ENCODE peak calls at places on chromosomes 4 and X, in four cellular contexts. S is K562, K is HCT116, T is HepG2. A is an unnamed sample.

GRCh38 chrX:130012683-130013082 is 30.2 kb downstream of the BCORL1 start:
- DNase-seq in S (no peak), K (no peak), T (no peak), A (no peak)

GRCh38 chr4:145218251-145218650 is 37.9 kb upstream of the OTUD4 start:
- DNase-seq in S (no peak), K (no peak), T (no peak), A (no peak)

GRCh38 chr4:108352664-108353308 is 184.1 kb upstream of the LEF1 start:
- DNase-seq in S (no peak), K (no peak), T (no peak), A (no peak)

GRCh38 chr4:168923526-168924194 is 86.4 kb downstream of the CBR4 start:
- DNase-seq in S (peak; percentile 64), K (peak; percentile 61), T (peak; percentile 62), A (peak; percentile 25)

GRCh38 chr4:120703908-120704307 is 218.6 kb downstream of the PRDM5 start:
- DNase-seq in S (no peak), K (no peak), T (no peak), A (no peak)

GRCh38 chr4:105246712-105247111 is 100.0 kb downstream of the TET2 start:
- DNase-seq in S (no peak), K (no peak), T (no peak), A (no peak)

GRCh38 chrX:119763836-119764387 is 5.5 kb downstream of the SOWAHD start:
- DNase-seq in S (no peak), K (no peak), T (no peak), A (no peak)

GRCh38 chr4:8849266-8850073 is 22.2 kb downstream of the HMX1 start:
- DNase-seq in S (no peak), K (no peak), T (no peak), A (no peak)

GRCh38 chr4:26803462-26803861 is 57.2 kb upstream of the STIM2 start:
- DNase-seq in S (no peak), K (no peak), T (no peak), A (no peak)

GRCh38 chr4:14636563-14636962 is 365.7 kb upstream of the CPEB2 start:
- DNase-seq in S (no peak), K (no peak), T (no peak), A (no peak)

GRCh38 chr4:141703497-141703896 is 67.1 kb downstream of the IL15 start:
- DNase-seq in S (no peak), K (no peak), T (no peak), A (no peak)

GRCh38 chr4:87339440-87339839 is 16.8 kb upstream of the HSD17B13 start:
- DNase-seq in S (no peak), K (no peak), T (no peak), A (no peak)

GRCh38 chr4:140675599-140676231 is 80.5 kb downstream of the TBC1D9 start:
- DNase-seq in S (no peak), K (no peak), T (no peak), A (no peak)

GRCh38 chr4:186554485-186554884 is 882 bp downstream of the MTNR1A start:
- DNase-seq in S (no peak), K (peak; percentile 37), T (peak; percentile 14), A (no peak)

GRCh38 chrX:52262195-52262546 is 77.5 kb downstream of the MAGED4 start:
- DNase-seq in S (no peak), K (no peak), T (no peak), A (no peak)

GRCh38 chrX:7069556-7069955 is 78.0 kb upstream of the STS start:
- DNase-seq in S (no peak), K (no peak), T (no peak), A (no peak)

GRCh38 chrX:138128025-138128671 is 562.2 kb downstream of the ZIC3 start:
- DNase-seq in S (peak; percentile 19), K (peak; percentile 1), T (peak; percentile 2), A (peak; percentile 18)

GRCh38 chrX:44244008-44244407 is 99.5 kb downstream of the EFHC2 start:
- DNase-seq in S (no peak), K (peak; percentile 12), T (no peak), A (peak; percentile 20)

GRCh38 chrX:17635231-17635630 is 102.1 kb upstream of the SCML1 start:
- DNase-seq in S (no peak), K (no peak), T (no peak), A (no peak)
- TF ChIP-seq TCF7L2 in S (no peak), K (no peak), T (no peak), A (no peak)

GRCh38 chr4:152959080-152959479 is 23.0 kb downstream of the FHDC1 start:
- DNase-seq in S (no peak), K (no peak), T (peak; percentile 36), A (no peak)

GRCh38 chr4:152965614-152966013 is 29.5 kb downstream of the FHDC1 start:
- DNase-seq in S (no peak), K (no peak), T (no peak), A (no peak)

GRCh38 chr4:152962160-152962559 is 26.0 kb downstream of the FHDC1 start:
- DNase-seq in S (no peak), K (no peak), T (no peak), A (no peak)

GRCh38 chr4:152961041-152961751 is 25.1 kb downstream of the FHDC1 start:
- DNase-seq in S (no peak), K (no peak), T (no peak), A (no peak)

DNA sequence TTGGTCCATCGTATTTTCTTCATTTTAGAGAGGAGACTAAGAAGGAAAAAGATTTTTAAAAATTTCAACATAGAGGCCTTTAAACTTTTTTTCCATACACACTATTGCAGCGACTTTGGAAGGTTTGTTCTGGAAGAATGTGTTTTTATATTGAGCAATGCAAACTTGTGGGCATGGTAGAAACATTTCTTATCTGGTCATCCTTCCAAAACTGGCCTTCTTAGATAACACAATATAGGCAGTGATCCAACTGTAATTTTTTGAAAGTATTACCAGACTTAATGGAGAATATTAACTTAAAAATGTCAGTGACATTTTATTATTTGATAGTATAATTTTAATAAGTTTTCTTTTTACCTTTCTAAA is 25.6 kb downstream of the FHDC1 start:
- DNase-seq in S (no peak), K (no peak), T (no peak), A (no peak)
- H3K36me3 ChIP-seq in S (no peaks in the 10 kb centered on the region), K (no peaks in the 10 kb centered on the region), T (no peaks in the 10 kb centered on the region), A (no peaks in the 10 kb centered on the region)

GRCh38 chrX:17375361-17375630 is 296 bp downstream of the NHS start:
- DNase-seq in S (no peak), K (no peak), T (no peak), A (no peak)

GRCh38 chrX:17377047-17377692 is 2.2 kb downstream of the NHS start:
- DNase-seq in S (no peak), K (peak; percentile 40), T (no peak), A (no peak)

GRCh38 chrX:17376381-17377046 is 1.5 kb downstream of the NHS start:
- DNase-seq in S (no peak), K (no peak), T (no peak), A (no peak)

GRCh38 chrX:17374619-17375360 is at the start of gene NHS:
- DNase-seq in S (peak; percentile 28), K (peak; percentile 61), T (no peak), A (no peak)

DNA sequence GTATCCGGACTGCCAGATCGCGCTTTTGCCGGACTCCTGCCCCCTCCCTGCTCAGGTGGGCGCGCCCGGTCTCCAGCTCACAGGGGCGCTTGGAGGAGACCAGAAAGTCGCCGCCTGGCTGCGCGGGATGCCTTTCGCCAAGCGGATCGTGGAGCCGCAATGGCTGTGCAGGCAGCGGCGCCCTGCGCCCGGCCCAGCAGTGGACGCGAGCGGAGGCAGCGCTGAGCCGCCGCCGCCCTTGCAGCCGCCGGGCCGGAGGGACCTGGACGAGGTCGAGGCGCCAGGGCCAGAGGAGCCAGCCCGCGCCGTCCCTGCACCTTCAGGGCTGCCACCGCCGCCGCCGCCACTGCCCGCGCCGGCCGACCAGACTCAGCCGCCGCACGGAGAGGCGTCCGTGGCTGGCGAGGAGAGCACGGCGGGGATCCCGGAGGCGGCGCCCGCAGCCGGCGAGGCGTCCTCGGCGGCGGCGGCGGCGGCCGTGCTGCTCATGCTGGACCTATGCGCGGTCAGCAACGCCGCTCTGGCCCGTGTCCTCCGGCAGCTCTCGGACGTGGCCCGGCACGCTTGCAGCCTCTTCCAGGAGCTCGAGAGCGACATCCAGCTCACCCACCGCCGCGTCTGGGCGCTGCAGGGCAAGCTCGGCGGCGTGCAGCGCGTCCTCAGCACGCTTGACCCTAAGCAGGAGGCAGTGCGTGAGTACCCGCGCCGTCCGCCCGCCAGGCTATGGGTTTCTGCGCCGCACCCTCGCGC is 806 bp downstream of the NHS start:
- DNase-seq in S (no peak), K (no peak), T (no peak), A (no peak)
- TF ChIP-seq TCF7L2 in S (no peak), K (no peak), T (no peak), A (no peak)

DNA sequence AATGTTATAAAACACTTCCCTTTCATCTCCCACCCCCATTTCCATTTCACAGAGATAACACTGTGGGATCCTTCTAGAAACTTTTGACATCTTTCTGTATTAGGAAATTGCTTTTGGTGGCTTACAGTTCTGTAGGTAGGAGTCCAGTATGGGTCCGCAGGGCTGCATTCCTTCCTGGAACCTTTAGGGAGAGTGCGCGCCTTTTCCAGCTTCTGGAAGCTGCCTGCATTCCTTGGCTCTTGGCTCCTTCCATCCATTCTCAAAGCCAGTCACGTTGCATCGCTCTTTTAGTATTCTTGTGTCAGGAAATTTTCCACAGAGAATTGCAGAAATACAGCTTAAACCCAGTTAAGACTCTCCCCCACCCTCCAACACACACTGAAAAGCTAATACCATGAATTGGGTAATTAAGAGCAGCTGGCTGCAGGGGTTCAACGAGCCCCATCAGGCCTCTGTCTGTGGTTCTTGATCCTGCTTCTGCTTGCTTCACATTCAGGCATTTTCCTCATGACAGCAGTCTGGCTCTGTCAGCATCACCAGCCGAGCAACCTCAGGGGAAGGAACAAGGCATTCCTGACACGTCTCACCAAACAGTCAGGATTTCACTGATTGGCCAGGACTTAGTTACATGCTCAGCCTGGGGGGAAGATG is 48.8 kb downstream of the SEPTIN11 start:
- DNase-seq in S (no peak), K (no peak), T (no peak), A (no peak)
- H3K36me3 ChIP-seq in S (peaks cover 59% of the 10 kb centered on the region), K (peaks cover 7% of the 10 kb centered on the region), T (peaks cover 43% of the 10 kb centered on the region), A (no peaks in the 10 kb centered on the region)

GRCh38 chr4:156832886-156833285 is 138.7 kb downstream of the PDGFC start:
- DNase-seq in S (no peak), K (no peak), T (no peak), A (no peak)

GRCh38 chr4:156837625-156838345 is 133.8 kb downstream of the PDGFC start:
- DNase-seq in S (no peak), K (no peak), T (no peak), A (no peak)

DNA sequence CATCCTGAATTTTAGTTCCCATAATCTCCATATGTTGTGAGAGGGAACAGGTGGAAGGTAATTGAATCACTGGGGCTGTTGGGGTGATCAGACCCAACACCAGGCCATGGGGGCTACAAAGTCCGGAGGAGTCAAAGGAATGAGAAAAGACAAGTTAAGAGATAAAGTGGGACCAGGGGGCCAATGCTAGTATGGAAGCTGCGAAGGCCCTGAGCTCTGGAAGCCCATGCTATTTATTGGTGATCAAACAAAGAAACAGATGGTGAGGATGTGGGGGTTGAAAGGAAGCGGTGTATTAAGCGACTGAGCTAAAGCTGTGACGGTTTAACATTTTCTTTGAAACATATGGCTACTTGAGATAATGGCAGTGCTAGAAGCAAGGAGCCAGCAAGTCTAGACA is 132.8 kb downstream of the PDGFC start:
- DNase-seq in S (no peak), K (peak; percentile 24), T (no peak), A (no peak)
- TF ChIP-seq TCF7L2 in S (no peak), K (no peak), T (no peak), A (no peak)

GRCh38 chr4:7212101-7212674 is 19.9 kb downstream of the SORCS2 start:
- DNase-seq in S (no peak), K (no peak), T (peak; percentile 38), A (no peak)
- H3K36me3 ChIP-seq in S (no peaks in the 10 kb centered on the region), K (no peaks in the 10 kb centered on the region), T (no peaks in the 10 kb centered on the region), A (no peaks in the 10 kb centered on the region)

GRCh38 chr4:139575072-139575471 is 19.1 kb upstream of the SETD7 start:
- DNase-seq in S (no peak), K (no peak), T (no peak), A (no peak)
- TF ChIP-seq TCF7L2 in S (no peak), K (no peak), T (no peak), A (no peak)

A was measured in Panc1.